ENCODE peak calls at places on chromosomes 7 and 10, in seven cellular contexts. B is SK-N-SH, F is GM12878, X is HepG2, M is GM12892, K is K562, P is H1. D is an unnamed sample.

GRCh38 chr7:156000601-156001396 is 188.5 kb upstream of the SHH start:
- DNase-seq in K (no peak), M (no peak), X (no peak), F (no peak), B (no peak), P (peak), D (no peak)

GRCh38 chr10:122493761-122494160 is 32.4 kb downstream of the HTRA1 start:
- DNase-seq in M (no peak), B (no peak), F (no peak), K (no peak), P (no peak), X (no peak), D (no peak)

GRCh38 chr7:130994378-130995115 is 260.5 kb upstream of the KLF14 start:
- DNase-seq in K (no peak), X (no peak), B (no peak), P (no peak), M (no peak), F (no peak), D (no peak)

GRCh38 chr7:157250605-157251228 is 86.1 kb upstream of the DNAJB6 start:
- DNase-seq in K (peak), B (peak), F (no peak), P (peak), M (no peak), X (peak), D (peak)

GRCh38 chr10:47410271-47410670 is 26.2 kb upstream of the ZNF488 start:
- DNase-seq in K (no peak), X (no peak), M (no peak), B (no peak), F (no peak), P (no peak), D (no peak)

GRCh38 chr7:4201566-4201965 is 480.5 kb upstream of the FOXK1 start:
- DNase-seq in F (no peak), P (no peak), B (no peak), X (no peak), M (no peak), K (no peak), D (no peak)

GRCh38 chr7:6106140-6106904 is 75.1 kb downstream of the ANKRD61 start:
- DNase-seq in F (no peak), P (no peak), X (peak), M (no peak), K (no peak), B (no peak), D (no peak)

GRCh38 chr7:133139350-133139749 is 57.5 kb upstream of the CHCHD3 start:
- DNase-seq in F (no peak), M (no peak), B (no peak), X (peak), P (peak), K (peak), D (no peak)

GRCh38 chr7:143383642-143383957 is 2.5 kb downstream of the ZYX start:
- DNase-seq in K (no peak), F (no peak), P (no peak), M (no peak), X (no peak), B (no peak), D (no peak)

GRCh38 chr7:12493866-12494265 is 76.7 kb upstream of the SCIN start:
- DNase-seq in X (no peak), F (no peak), B (no peak), M (no peak), P (no peak), K (no peak), D (no peak)

GRCh38 chr7:131122394-131122793 is 205.3 kb upstream of the MKLN1 start:
- DNase-seq in X (no peak), F (no peak), K (no peak), B (no peak), P (no peak), M (no peak), D (no peak)

GRCh38 chr7:47965456-47965855 is 14.0 kb downstream of the HUS1 start:
- DNase-seq in F (no peak), X (no peak), P (no peak), M (no peak), B (no peak), K (no peak), D (no peak)

GRCh38 chr10:118704711-118705110 is 50.1 kb downstream of the CACUL1 start:
- DNase-seq in P (no peak), M (no peak), F (no peak), B (no peak), X (no peak), K (no peak), D (no peak)

GRCh38 chr7:30465342-30466170 is 13.0 kb downstream of the NOD1 start:
- DNase-seq in B (no peak), X (no peak), F (no peak), K (no peak), P (no peak), M (no peak), D (no peak)

GRCh38 chr10:114766470-114766869 is 55.1 kb upstream of the FHIP2A start:
- DNase-seq in M (no peak), F (no peak), P (no peak), K (no peak), B (no peak), X (no peak), D (no peak)

GRCh38 chr10:52703898-52704297 is 68.7 kb downstream of the MBL2 start:
- DNase-seq in M (no peak), X (no peak), K (no peak), F (no peak), P (no peak), B (peak), D (no peak)

GRCh38 chr10:5620223-5620721 is 46.1 kb downstream of the ASB13 start:
- DNase-seq in F (no peak), X (no peak), B (no peak), K (no peak), M (no peak), P (no peak), D (no peak)

GRCh38 chr10:77604941-77605351 is 32.7 kb downstream of the KCNMA1 start:
- DNase-seq in B (no peak), X (no peak), K (no peak), F (no peak), M (no peak), P (no peak), D (no peak)

GRCh38 chr10:133276435-133277201 is at the start of gene ADAM8:
- DNase-seq in X (no peak), M (peak), F (no peak), P (peak), K (peak), B (peak), D (peak)

GRCh38 chr7:152435384-152436278 is at the start of gene KMT2C:
- DNase-seq in F (no peak), K (peak), P (peak), B (peak), M (peak), X (no peak), D (peak)

GRCh38 chr10:97762816-97763215 is 9.0 kb downstream of the SFRP5 start:
- DNase-seq in M (no peak), K (no peak), B (no peak), P (peak), F (no peak), X (peak), D (no peak)

GRCh38 chr7:123771256-123771655 is 22.5 kb upstream of the WASL start:
- DNase-seq in B (no peak), F (no peak), X (no peak), M (no peak), P (no peak), K (no peak), D (no peak)

GRCh38 chr7:22791204-22792158 is 31.2 kb downstream of the TOMM7 start:
- DNase-seq in B (no peak), M (no peak), K (no peak), X (no peak), P (no peak), F (no peak), D (no peak)

GRCh38 chr7:30743371-30744074 is 8.4 kb upstream of the INMT start:
- DNase-seq in M (no peak), K (peak), X (no peak), B (peak), F (no peak), P (no peak), D (no peak)

GRCh38 chr7:19117870-19118608 is 603 bp upstream of the TWIST1 start:
- DNase-seq in F (no peak), B (peak), M (no peak), K (no peak), P (peak), X (no peak), D (no peak)

GRCh38 chr7:36657031-36657660 is 67.1 kb downstream of the AOAH start:
- DNase-seq in B (no peak), X (no peak), K (no peak), F (no peak), M (no peak), P (no peak), D (no peak)

GRCh38 chr10:92181575-92181974 is 109.3 kb downstream of the CPEB3 start:
- DNase-seq in B (no peak), P (no peak), M (no peak), K (peak), F (no peak), X (peak), D (no peak)

DNA sequence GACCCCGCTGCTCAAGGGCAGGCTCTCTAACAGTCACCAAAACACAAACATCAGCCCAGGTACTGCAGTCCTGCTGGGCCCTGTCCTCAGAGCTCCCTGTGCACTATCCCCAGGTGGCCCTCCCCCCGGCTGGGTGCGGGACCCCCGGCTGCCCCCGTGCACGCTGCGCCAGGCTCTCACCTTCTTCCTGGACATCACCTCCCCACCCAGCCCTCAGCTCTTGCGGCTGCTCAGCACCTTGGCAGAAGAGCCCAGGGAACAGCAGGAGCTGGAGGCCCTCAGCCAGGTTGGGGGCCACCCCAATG is 14.3 kb downstream of the ATG9B start:
- DNase-seq in X (no peak), P (no peak), K (no peak), M (no peak), B (no peak), F (no peak), D (no peak)
- TF ChIP-seq TAF1 in X (no peak), P (no peak), K (no peak), M (no peak), B (no peak), F (no peak), D (no peak)

GRCh38 chr10:3486346-3487065 is 298.5 kb downstream of the KLF6 start:
- DNase-seq in F (no peak), X (peak), P (peak), K (no peak), B (peak), M (no peak), D (no peak)

GRCh38 chr10:3487228-3487627 is 297.8 kb downstream of the KLF6 start:
- DNase-seq in B (no peak), X (no peak), F (no peak), P (no peak), K (no peak), M (no peak), D (no peak)

GRCh38 chr10:3485287-3485686 is 299.7 kb downstream of the KLF6 start:
- DNase-seq in F (peak), P (no peak), X (no peak), M (no peak), B (no peak), K (no peak), D (no peak)

GRCh38 chr10:3482200-3482993 is 302.6 kb downstream of the KLF6 start:
- DNase-seq in M (no peak), F (peak), P (no peak), B (no peak), K (peak), X (peak), D (no peak)

GRCh38 chr10:3484306-3485187 is 300.5 kb downstream of the KLF6 start:
- DNase-seq in P (no peak), X (no peak), K (no peak), M (no peak), B (no peak), F (peak), D (no peak)
- TF ChIP-seq TAF1 in P (no peak), X (no peak), K (no peak), M (peak), B (no peak), F (peak), D (peak)

GRCh38 chr7:99504281-99504602 is 220 bp upstream of the ZKSCAN5 start:
- DNase-seq in F (no peak), X (peak), M (peak), B (peak), K (peak), P (peak), D (no peak)
- TF ChIP-seq TAF1 in F (no peak), X (no peak), M (no peak), B (no peak), K (no peak), P (no peak), D (no peak)

GRCh38 chr7:2116903-2117680 is 115.7 kb downstream of the MAD1L1 start:
- DNase-seq in M (no peak), K (no peak), X (no peak), B (peak), F (no peak), P (no peak), D (no peak)
- TF ChIP-seq TAF1 in M (no peak), K (no peak), X (no peak), B (no peak), F (no peak), P (no peak), D (no peak)

GRCh38 chr10:33535866-33536265 is 201.4 kb upstream of the NRP1 start:
- DNase-seq in F (no peak), X (no peak), B (no peak), K (no peak), P (no peak), M (no peak), D (no peak)

GRCh38 chr10:33539137-33539536 is 204.7 kb upstream of the NRP1 start:
- DNase-seq in P (no peak), M (no peak), B (no peak), K (no peak), F (no peak), X (no peak), D (no peak)

GRCh38 chr10:33534455-33534854 is 200.0 kb upstream of the NRP1 start:
- DNase-seq in K (no peak), F (no peak), B (no peak), M (no peak), X (no peak), P (no peak), D (no peak)

GRCh38 chr10:33536508-33536907 is 202.0 kb upstream of the NRP1 start:
- DNase-seq in X (no peak), K (no peak), P (no peak), M (no peak), F (no peak), B (no peak), D (no peak)

GRCh38 chr10:33537066-33537465 is 202.6 kb upstream of the NRP1 start:
- DNase-seq in F (no peak), K (no peak), X (no peak), B (no peak), M (no peak), P (no peak), D (no peak)
- TF ChIP-seq TAF1 in F (no peak), K (no peak), X (no peak), B (no peak), M (no peak), P (no peak), D (no peak)

DNA sequence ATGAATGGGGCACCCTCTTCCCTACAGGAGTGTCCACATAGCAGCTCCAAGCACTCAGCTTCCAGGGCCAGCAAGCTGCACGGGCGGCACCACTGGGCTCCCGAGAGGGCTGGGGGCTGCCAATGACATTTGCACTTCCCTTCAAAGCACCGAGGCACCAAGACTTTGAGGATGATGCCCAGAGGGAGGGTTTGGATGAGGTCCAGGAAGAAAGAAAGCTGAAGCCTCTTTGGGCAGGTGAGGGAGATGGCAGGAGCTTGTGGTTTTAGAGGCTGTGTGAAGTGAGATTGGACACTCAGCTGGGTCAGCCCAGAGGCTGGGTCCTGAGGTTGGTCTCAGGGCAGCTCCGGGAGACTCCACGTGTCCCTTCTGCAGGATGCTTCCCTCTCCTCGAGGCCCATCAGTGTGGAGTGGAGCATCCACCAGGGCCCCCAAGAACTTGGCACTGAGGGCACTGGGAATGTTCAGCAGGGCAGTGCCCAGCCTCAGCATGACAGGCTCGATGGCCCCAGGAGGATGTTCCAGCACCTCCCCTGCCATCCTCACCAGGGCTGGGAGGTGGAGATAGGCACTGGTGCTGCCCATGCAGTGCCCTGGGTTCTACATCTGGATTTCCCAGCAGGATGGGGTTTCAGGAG is 54.9 kb upstream of the IGFBP3 start:
- DNase-seq in P (no peak), X (no peak), M (no peak), K (no peak), B (no peak), F (no peak), D (no peak)
- TF ChIP-seq TAF1 in P (no peak), X (no peak), M (no peak), K (no peak), B (no peak), F (no peak), D (no peak)

GRCh38 chr10:12876266-12876665 is 125.2 kb downstream of the CCDC3 start:
- DNase-seq in K (no peak), X (no peak), F (no peak), M (no peak), P (no peak), B (no peak), D (no peak)
- TF ChIP-seq TAF1 in K (no peak), X (no peak), F (no peak), M (no peak), P (no peak), B (no peak), D (no peak)

GRCh38 chr10:31390804-31391203 is 71.8 kb downstream of the ZEB1 start:
- DNase-seq in X (no peak), P (no peak), M (no peak), K (no peak), F (no peak), B (no peak), D (no peak)
- TF ChIP-seq TAF1 in X (no peak), P (no peak), M (no peak), K (no peak), F (no peak), B (no peak), D (no peak)

GRCh38 chr7:114050571-114050970 is 131.8 kb upstream of the PPP1R3A start:
- DNase-seq in X (no peak), M (no peak), K (no peak), P (no peak), F (no peak), B (no peak), D (no peak)

GRCh38 chr7:114047889-114048288 is 129.1 kb upstream of the PPP1R3A start:
- DNase-seq in B (no peak), F (no peak), K (no peak), X (no peak), P (no peak), M (no peak), D (no peak)

GRCh38 chr7:114051871-114052324 is 133.1 kb upstream of the PPP1R3A start:
- DNase-seq in F (peak), K (no peak), X (no peak), M (no peak), P (no peak), B (no peak), D (no peak)

DNA sequence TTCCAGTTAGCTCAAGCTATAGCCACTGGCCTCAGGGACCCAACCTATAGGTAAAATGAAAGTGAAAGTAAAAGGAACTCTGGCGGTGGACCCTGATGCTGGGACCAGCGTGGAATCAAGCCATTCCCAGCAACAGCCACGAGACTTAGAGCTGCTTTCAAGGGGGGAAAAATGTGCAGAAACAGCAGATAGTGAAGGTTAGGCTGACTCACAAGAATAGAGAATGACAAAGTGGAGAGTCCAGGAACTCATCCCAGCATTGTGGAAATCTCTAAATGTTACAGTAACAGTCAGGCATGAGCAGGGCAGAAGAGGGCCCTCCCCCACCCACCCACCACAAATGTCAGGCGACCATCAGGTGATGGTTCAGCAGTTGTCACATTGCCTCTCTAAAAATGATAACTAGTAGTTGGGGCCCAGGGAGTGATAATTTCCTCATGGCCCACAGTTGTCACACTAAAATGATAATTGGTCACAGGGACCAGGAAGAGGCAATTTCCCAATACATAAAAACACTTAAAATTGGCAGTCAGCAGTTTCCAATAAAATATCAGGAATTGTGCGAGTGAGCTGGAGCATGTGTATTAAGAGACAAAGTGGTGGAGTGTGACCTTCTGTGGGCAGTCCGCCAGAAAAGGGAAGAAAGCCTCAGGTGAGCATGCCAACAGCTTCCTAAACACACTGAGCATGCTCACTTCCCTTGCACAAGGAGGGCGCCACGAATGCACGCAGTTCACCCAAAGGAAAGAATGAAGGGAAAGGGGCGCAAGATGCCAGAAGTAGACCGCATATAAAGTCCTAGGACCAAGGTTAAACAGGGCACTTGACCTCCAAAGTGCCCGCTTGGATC is 129.8 kb upstream of the PPP1R3A start:
- DNase-seq in P (no peak), B (peak), X (peak), F (no peak), K (no peak), M (no peak), D (no peak)
- TF ChIP-seq TAF1 in P (no peak), B (no peak), X (no peak), F (no peak), K (no peak), M (no peak), D (no peak)

GRCh38 chr10:131949041-131949862 is 32.5 kb downstream of the BNIP3 start:
- DNase-seq in P (no peak), X (no peak), B (no peak), K (no peak), M (no peak), F (no peak), D (no peak)

GRCh38 chr10:131946880-131947279 is 34.8 kb downstream of the BNIP3 start:
- DNase-seq in F (no peak), M (no peak), P (no peak), B (no peak), K (no peak), X (no peak), D (no peak)

GRCh38 chr10:131948501-131948900 is 33.2 kb downstream of the BNIP3 start:
- DNase-seq in M (no peak), F (no peak), P (no peak), X (no peak), B (no peak), K (no peak), D (no peak)

GRCh38 chr10:131947631-131948347 is 33.9 kb downstream of the BNIP3 start:
- DNase-seq in X (no peak), F (no peak), K (no peak), B (no peak), P (no peak), M (no peak), D (no peak)

DNA sequence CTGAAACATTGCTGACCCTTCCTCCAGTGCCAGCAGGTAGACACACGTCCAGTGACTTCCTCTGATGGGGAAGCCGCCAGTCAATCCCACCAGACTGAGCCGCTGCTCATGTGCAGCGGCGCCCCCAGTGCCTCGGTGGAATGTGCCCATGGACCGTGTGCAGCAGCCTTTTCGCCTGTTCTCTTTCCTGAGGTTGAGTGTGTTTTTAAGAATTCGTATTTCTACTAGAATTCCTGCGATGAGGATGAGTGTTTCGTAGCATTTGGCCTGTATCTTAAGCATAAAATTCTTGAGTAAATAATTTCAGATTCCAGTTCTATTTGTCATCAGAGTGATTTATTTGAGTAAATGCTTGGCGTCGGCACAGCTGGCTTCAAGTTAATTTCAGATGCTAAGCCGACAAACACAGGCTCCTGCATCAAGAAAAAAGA is 35.4 kb downstream of the BNIP3 start:
- DNase-seq in X (no peak), B (no peak), M (no peak), K (no peak), F (no peak), P (no peak), D (no peak)
- TF ChIP-seq TAF1 in X (no peak), B (no peak), M (no peak), K (no peak), F (no peak), P (no peak), D (no peak)